ENCODE peak calls at places on chromosomes 13 and 19, in nine cellular contexts. One of them, this sample, is unnamed.
A peak's percentile ranks its signal among the peaks of the same experiment; 100 is the strongest.

GRCh38 chr19:45150180-45150579 is 10.6 kb downstream of the NKPD1 start:
- DNase-seq in breast epithelium: no peak
- DNase-seq in ovary: no peak
- DNase-seq in DND-41: no peak
- DNase-seq in heart left ventricle: no peak
- DNase-seq in Caco-2: no peak
- DNase-seq in AG04450: no peak
- DNase-seq in mucosa of descending colon: no peak
- DNase-seq in ascending aorta: no peak
- DNase-seq in this sample: no peak

GRCh38 chr13:62684359-62684758 is 1268.7 kb upstream of the PCDH20 start:
- DNase-seq in breast epithelium: no peak
- DNase-seq in ovary: no peak
- DNase-seq in DND-41: no peak
- DNase-seq in heart left ventricle: no peak
- DNase-seq in Caco-2: no peak
- DNase-seq in AG04450: no peak
- DNase-seq in mucosa of descending colon: no peak
- DNase-seq in ascending aorta: no peak
- DNase-seq in this sample: no peak

GRCh38 chr19:49515767-49516166 is 3.3 kb downstream of the FCGRT start:
- DNase-seq in breast epithelium: no peak
- DNase-seq in ovary: no peak
- DNase-seq in DND-41: no peak
- DNase-seq in heart left ventricle: peak; percentile 46
- DNase-seq in Caco-2: no peak
- DNase-seq in AG04450: no peak
- DNase-seq in mucosa of descending colon: no peak
- DNase-seq in ascending aorta: peak; percentile 41
- DNase-seq in this sample: no peak

GRCh38 chr13:34001357-34001756 is 183.4 kb downstream of the RFC3 start:
- DNase-seq in breast epithelium: no peak
- DNase-seq in ovary: no peak
- DNase-seq in DND-41: no peak
- DNase-seq in heart left ventricle: peak; percentile 8
- DNase-seq in Caco-2: no peak
- DNase-seq in AG04450: no peak
- DNase-seq in mucosa of descending colon: no peak
- DNase-seq in ascending aorta: no peak
- DNase-seq in this sample: no peak

GRCh38 chr13:19153782-19154450 is 27.7 kb downstream of the TUBA3C start:
- DNase-seq in breast epithelium: no peak
- DNase-seq in ovary: no peak
- DNase-seq in DND-41: no peak
- DNase-seq in heart left ventricle: no peak
- DNase-seq in Caco-2: no peak
- DNase-seq in AG04450: no peak
- DNase-seq in mucosa of descending colon: no peak
- DNase-seq in ascending aorta: no peak
- DNase-seq in this sample: no peak

GRCh38 chr13:37306778-37307544 is 201.5 kb upstream of the CSNK1A1L start:
- DNase-seq in breast epithelium: no peak
- DNase-seq in ovary: no peak
- DNase-seq in DND-41: no peak
- DNase-seq in heart left ventricle: no peak
- DNase-seq in Caco-2: no peak
- DNase-seq in AG04450: peak; percentile 84
- DNase-seq in mucosa of descending colon: no peak
- DNase-seq in ascending aorta: no peak
- DNase-seq in this sample: no peak

GRCh38 chr13:101408154-101408553 is 8.2 kb downstream of the NALCN start:
- DNase-seq in breast epithelium: no peak
- DNase-seq in ovary: no peak
- DNase-seq in DND-41: no peak
- DNase-seq in heart left ventricle: no peak
- DNase-seq in Caco-2: no peak
- DNase-seq in AG04450: no peak
- DNase-seq in mucosa of descending colon: no peak
- DNase-seq in ascending aorta: no peak
- DNase-seq in this sample: no peak

GRCh38 chr13:113224486-113224885 is 15.1 kb downstream of the CUL4A start:
- DNase-seq in breast epithelium: no peak
- DNase-seq in ovary: no peak
- DNase-seq in DND-41: no peak
- DNase-seq in heart left ventricle: no peak
- DNase-seq in Caco-2: no peak
- DNase-seq in AG04450: no peak
- DNase-seq in mucosa of descending colon: peak; percentile 21
- DNase-seq in ascending aorta: no peak
- DNase-seq in this sample: no peak

GRCh38 chr19:13024958-13025653 is 29.8 kb downstream of the NFIX start:
- DNase-seq in breast epithelium: no peak
- DNase-seq in ovary: no peak
- DNase-seq in DND-41: no peak
- DNase-seq in heart left ventricle: no peak
- DNase-seq in Caco-2: no peak
- DNase-seq in AG04450: no peak
- DNase-seq in mucosa of descending colon: peak; percentile 58
- DNase-seq in ascending aorta: no peak
- DNase-seq in this sample: no peak

GRCh38 chr19:46718157-46718933 is 1.4 kb upstream of the PRKD2 start:
- DNase-seq in breast epithelium: no peak
- DNase-seq in ovary: no peak
- DNase-seq in DND-41: peak; percentile 98
- DNase-seq in heart left ventricle: no peak
- DNase-seq in Caco-2: no peak
- DNase-seq in AG04450: no peak
- DNase-seq in mucosa of descending colon: peak; percentile 58
- DNase-seq in ascending aorta: no peak
- DNase-seq in this sample: peak; percentile 54

GRCh38 chr19:42480335-42481095 is 37.8 kb upstream of the CXCL17 start:
- DNase-seq in breast epithelium: no peak
- DNase-seq in ovary: no peak
- DNase-seq in DND-41: no peak
- DNase-seq in heart left ventricle: no peak
- DNase-seq in Caco-2: peak; percentile 46
- DNase-seq in AG04450: no peak
- DNase-seq in mucosa of descending colon: no peak
- DNase-seq in ascending aorta: no peak
- DNase-seq in this sample: no peak

GRCh38 chr19:29467824-29468401 is 57.9 kb upstream of the VSTM2B start:
- DNase-seq in breast epithelium: no peak
- DNase-seq in ovary: no peak
- DNase-seq in DND-41: peak; percentile 27
- DNase-seq in heart left ventricle: no peak
- DNase-seq in Caco-2: peak; percentile 58
- DNase-seq in AG04450: no peak
- DNase-seq in mucosa of descending colon: no peak
- DNase-seq in ascending aorta: no peak
- DNase-seq in this sample: peak; percentile 49

GRCh38 chr19:23906835-23907234 is 7.9 kb upstream of the ZNF726 start:
- DNase-seq in breast epithelium: no peak
- DNase-seq in ovary: no peak
- DNase-seq in DND-41: no peak
- DNase-seq in heart left ventricle: no peak
- DNase-seq in Caco-2: no peak
- DNase-seq in AG04450: no peak
- DNase-seq in mucosa of descending colon: no peak
- DNase-seq in ascending aorta: no peak
- DNase-seq in this sample: no peak
- H3K9me3 ChIP-seq in breast epithelium: peaks cover 14% of the 10 kb centered on the region
- H3K9me3 ChIP-seq in ovary: no peaks in the 10 kb centered on the region
- H3K9me3 ChIP-seq in DND-41: peaks cover 20% of the 10 kb centered on the region
- H3K9me3 ChIP-seq in heart left ventricle: peaks cover 18% of the 10 kb centered on the region
- H3K9me3 ChIP-seq in Caco-2: peaks cover 9% of the 10 kb centered on the region
- H3K9me3 ChIP-seq in AG04450: peaks cover 11% of the 10 kb centered on the region
- H3K9me3 ChIP-seq in mucosa of descending colon: peaks cover 27% of the 10 kb centered on the region
- H3K9me3 ChIP-seq in ascending aorta: peaks cover 14% of the 10 kb centered on the region
- H3K9me3 ChIP-seq in this sample: no peaks in the 10 kb centered on the region

GRCh38 chr19:43576479-43576878 is 878 bp downstream of the PINLYP start:
- DNase-seq in breast epithelium: no peak
- DNase-seq in ovary: peak; percentile 26
- DNase-seq in DND-41: no peak
- DNase-seq in heart left ventricle: no peak
- DNase-seq in Caco-2: no peak
- DNase-seq in AG04450: no peak
- DNase-seq in mucosa of descending colon: no peak
- DNase-seq in ascending aorta: no peak
- DNase-seq in this sample: no peak

GRCh38 chr19:43572172-43572588 is 3.1 kb downstream of the XRCC1 start:
- DNase-seq in breast epithelium: no peak
- DNase-seq in ovary: no peak
- DNase-seq in DND-41: no peak
- DNase-seq in heart left ventricle: no peak
- DNase-seq in Caco-2: no peak
- DNase-seq in AG04450: no peak
- DNase-seq in mucosa of descending colon: no peak
- DNase-seq in ascending aorta: no peak
- DNase-seq in this sample: no peak

GRCh38 chr19:43575955-43576451 is 402 bp downstream of the PINLYP start:
- DNase-seq in breast epithelium: no peak
- DNase-seq in ovary: peak; percentile 24
- DNase-seq in DND-41: no peak
- DNase-seq in heart left ventricle: no peak
- DNase-seq in Caco-2: no peak
- DNase-seq in AG04450: no peak
- DNase-seq in mucosa of descending colon: no peak
- DNase-seq in ascending aorta: no peak
- DNase-seq in this sample: no peak

GRCh38 chr19:43575156-43575950 is at the start of the genes PINLYP and XRCC1:
- DNase-seq in breast epithelium: peak; percentile 97
- DNase-seq in ovary: peak; percentile 97
- DNase-seq in DND-41: peak; percentile 98
- DNase-seq in heart left ventricle: peak; percentile 99
- DNase-seq in Caco-2: peak; percentile 97
- DNase-seq in AG04450: peak; percentile 94
- DNase-seq in mucosa of descending colon: peak; percentile 97
- DNase-seq in ascending aorta: peak; percentile 93
- DNase-seq in this sample: peak; percentile 93

DNA sequence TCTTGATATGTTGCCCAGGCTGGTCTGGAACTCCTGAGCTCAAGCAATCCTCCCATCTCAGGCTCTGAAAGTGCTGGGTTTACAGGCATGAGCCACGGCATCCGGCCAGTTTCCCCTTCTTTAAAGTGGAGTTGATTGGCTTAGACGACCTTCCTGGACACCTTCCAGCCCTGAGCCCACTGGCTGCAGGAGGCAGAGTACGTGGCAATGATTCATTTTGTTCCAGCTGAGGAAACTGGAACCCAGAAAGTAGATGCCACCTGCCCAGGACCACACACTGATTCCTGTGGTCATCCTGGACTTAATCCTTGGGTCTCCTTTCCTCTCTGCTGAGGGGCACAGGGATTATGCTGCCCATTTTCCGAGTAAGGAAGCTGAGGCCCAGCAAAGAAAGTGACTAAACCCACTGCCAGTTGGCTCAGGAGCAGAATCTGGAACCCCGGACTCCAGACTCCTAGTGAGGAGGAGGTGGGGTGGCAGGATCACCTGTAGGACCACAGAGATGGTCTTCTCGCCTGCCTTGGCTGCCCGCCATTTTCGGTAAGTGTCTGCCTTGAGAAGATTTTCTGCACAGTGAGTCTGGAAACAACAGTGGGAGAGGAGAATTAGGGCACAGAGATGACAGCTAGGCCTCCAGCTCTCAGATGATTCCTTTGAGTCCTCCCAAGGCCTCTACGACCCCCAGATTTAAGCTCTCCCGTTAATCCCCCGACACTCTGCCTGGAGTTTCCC is 737 bp downstream of the XRCC1 start:
- DNase-seq in breast epithelium: no peak
- DNase-seq in ovary: peak; percentile 18
- DNase-seq in DND-41: no peak
- DNase-seq in heart left ventricle: no peak
- DNase-seq in Caco-2: no peak
- DNase-seq in AG04450: no peak
- DNase-seq in mucosa of descending colon: no peak
- DNase-seq in ascending aorta: no peak
- DNase-seq in this sample: no peak
- H3K4me3 ChIP-seq in breast epithelium: peak overlapping the region; percentile 69
- H3K4me3 ChIP-seq in ovary: peak overlapping the region; percentile 91
- H3K4me3 ChIP-seq in DND-41: peak overlapping the region; percentile 67
- H3K4me3 ChIP-seq in heart left ventricle: peak overlapping the region; percentile 67
- H3K4me3 ChIP-seq in Caco-2: peak overlapping the region; percentile 92
- H3K4me3 ChIP-seq in AG04450: peak overlapping the region; percentile 95
- H3K4me3 ChIP-seq in mucosa of descending colon: peak overlapping the region; percentile 49
- H3K4me3 ChIP-seq in ascending aorta: peak overlapping the region; percentile 76
- H3K4me3 ChIP-seq in this sample: peak overlapping the region; percentile 98

DNA sequence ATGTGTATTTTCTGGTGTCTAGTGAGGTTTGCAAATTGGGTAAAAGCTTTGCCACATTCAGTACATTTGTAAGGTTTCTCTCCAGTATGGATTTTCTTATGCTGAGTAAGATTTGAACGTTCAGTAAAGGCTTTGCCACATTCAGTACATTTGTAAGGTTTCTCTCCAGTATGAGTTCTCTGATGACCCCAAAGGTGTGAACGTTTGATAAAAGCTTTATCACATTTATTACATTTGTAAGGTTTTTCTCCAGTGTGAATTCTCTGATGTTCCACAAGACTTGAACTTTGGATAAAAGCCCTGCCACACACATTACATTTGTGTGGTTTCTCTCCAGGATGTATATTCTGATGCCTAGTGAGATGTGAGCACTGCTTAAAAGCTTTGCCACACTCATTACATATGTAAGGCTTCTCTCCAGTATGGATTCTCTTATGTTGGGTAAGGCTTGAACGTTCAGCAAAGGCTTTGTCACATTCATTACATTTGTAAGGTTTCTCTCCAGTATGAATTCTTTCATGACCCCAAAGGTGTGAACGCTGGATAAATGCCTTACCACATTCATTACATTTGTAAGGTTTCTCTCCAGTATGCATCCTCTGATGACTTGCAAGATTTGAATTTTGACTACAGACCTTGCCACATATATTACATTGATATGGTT is 17.4 kb downstream of the ZNF677 start:
- DNase-seq in breast epithelium: no peak
- DNase-seq in ovary: no peak
- DNase-seq in DND-41: no peak
- DNase-seq in heart left ventricle: no peak
- DNase-seq in Caco-2: no peak
- DNase-seq in AG04450: no peak
- DNase-seq in mucosa of descending colon: no peak
- DNase-seq in ascending aorta: no peak
- DNase-seq in this sample: no peak
- H3K9me3 ChIP-seq in breast epithelium: peaks cover 83% of the 10 kb centered on the region
- H3K9me3 ChIP-seq in ovary: peaks cover 52% of the 10 kb centered on the region
- H3K9me3 ChIP-seq in DND-41: peaks cover 43% of the 10 kb centered on the region
- H3K9me3 ChIP-seq in heart left ventricle: peaks cover 100% of the 10 kb centered on the region
- H3K9me3 ChIP-seq in Caco-2: peaks cover 69% of the 10 kb centered on the region
- H3K9me3 ChIP-seq in AG04450: peaks cover 48% of the 10 kb centered on the region
- H3K9me3 ChIP-seq in mucosa of descending colon: peaks cover 100% of the 10 kb centered on the region
- H3K9me3 ChIP-seq in ascending aorta: peaks cover 100% of the 10 kb centered on the region
- H3K9me3 ChIP-seq in this sample: peaks cover 55% of the 10 kb centered on the region

DNA sequence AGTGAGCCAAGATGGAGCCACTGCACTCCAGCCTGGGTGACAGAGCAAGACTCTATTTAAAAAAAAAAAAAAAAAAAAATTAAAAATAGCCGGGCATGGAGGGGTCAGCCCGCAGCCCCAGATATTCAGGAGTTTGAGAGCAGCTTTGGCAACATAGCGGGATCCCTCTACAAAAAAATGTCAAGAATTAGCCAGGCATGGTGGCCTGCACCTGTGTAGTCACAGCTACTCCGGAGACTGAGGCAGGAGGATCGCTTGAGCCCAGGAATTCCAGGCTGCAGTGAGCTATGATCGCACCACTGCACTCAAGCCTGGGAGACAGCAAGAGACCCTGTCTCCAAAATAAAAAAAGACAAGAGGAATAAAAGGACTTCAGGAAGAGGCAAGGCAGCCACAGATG is 716 bp downstream of the AP1M2 start:
- DNase-seq in breast epithelium: no peak
- DNase-seq in ovary: no peak
- DNase-seq in DND-41: no peak
- DNase-seq in heart left ventricle: no peak
- DNase-seq in Caco-2: no peak
- DNase-seq in AG04450: no peak
- DNase-seq in mucosa of descending colon: no peak
- DNase-seq in ascending aorta: no peak
- DNase-seq in this sample: no peak
- H3K4me3 ChIP-seq in breast epithelium: peak overlapping the region; percentile 60
- H3K4me3 ChIP-seq in ovary: no peak overlapping the region
- H3K4me3 ChIP-seq in DND-41: no peak overlapping the region
- H3K4me3 ChIP-seq in heart left ventricle: no peak overlapping the region
- H3K4me3 ChIP-seq in Caco-2: peak overlapping the region; percentile 66
- H3K4me3 ChIP-seq in AG04450: no peak overlapping the region
- H3K4me3 ChIP-seq in mucosa of descending colon: peak overlapping the region; percentile 48
- H3K4me3 ChIP-seq in ascending aorta: no peak overlapping the region
- H3K4me3 ChIP-seq in this sample: no peak overlapping the region

This sample was measured in CD8-positive, alpha-beta T cell.